ENCODE peak calls at places on chromosomes 2 and 18, in ten cellular contexts. X is HTR-8/SVneo; Y is smooth muscle cell of the brain vasculature; B is NCI-H2029; M is AG04450; V is A172; F is heart left ventricle; C is activated CD8-positive, alpha-beta memory T cell treated with anti-CD3 and anti-CD28 coated beads, Interleukin-2, amount 50 U/mL, for 4 hours; G is GM04504; O is pancreas. U is an unnamed sample.

GRCh38 chr2:121746071-121746578 is 9.3 kb upstream of the TSN start:
- DNase-seq in X (no peak), B (no peak), F (no peak), M (no peak), G (no peak), C (no peak), O (no peak), Y (no peak), V (no peak), U (peak)

GRCh38 chr2:102758433-102758832 is 3.4 kb upstream of the TMEM182 start:
- DNase-seq in F (no peak), V (no peak), Y (no peak), O (no peak), X (no peak), M (no peak), B (no peak), G (no peak), C (no peak), U (no peak)

GRCh38 chr2:27264753-27265535 is 2.1 kb upstream of the SLC30A3 start:
- DNase-seq in C (peak), G (no peak), M (no peak), O (peak), V (no peak), Y (no peak), X (peak), F (peak), B (peak), U (peak)

GRCh38 chr2:31476511-31477171 is 62.1 kb upstream of the XDH start:
- DNase-seq in G (no peak), C (no peak), B (no peak), X (no peak), Y (no peak), O (no peak), M (no peak), V (no peak), F (no peak), U (no peak)

GRCh38 chr2:198314559-198315153 is 510.3 kb downstream of the PLCL1 start:
- DNase-seq in V (peak), Y (peak), O (no peak), X (peak), B (no peak), F (no peak), C (no peak), M (peak), G (peak), U (peak)

GRCh38 chr18:75405341-75405740 is 22.2 kb downstream of the SMIM21 start:
- DNase-seq in G (no peak), V (no peak), X (no peak), B (no peak), M (no peak), Y (no peak), F (no peak), C (no peak), O (no peak), U (no peak)

GRCh38 chr18:31546476-31546875 is 45.2 kb upstream of the TTR start:
- DNase-seq in X (no peak), O (no peak), B (no peak), C (no peak), G (no peak), F (no peak), V (no peak), M (no peak), Y (no peak), U (no peak)

GRCh38 chr2:187329586-187329985 is 118.5 kb downstream of the CALCRL start:
- DNase-seq in V (no peak), G (no peak), M (no peak), B (no peak), Y (no peak), F (no peak), X (no peak), O (no peak), C (no peak), U (no peak)

GRCh38 chr2:231124833-231125232 is at the start of gene HTR2B:
- DNase-seq in F (no peak), G (no peak), O (no peak), B (no peak), C (no peak), Y (no peak), X (no peak), M (no peak), V (no peak), U (no peak)

GRCh38 chr2:127431408-127432023 is 13.3 kb downstream of the PROC start:
- DNase-seq in V (no peak), O (peak), Y (no peak), G (no peak), M (no peak), B (no peak), F (no peak), X (no peak), C (no peak), U (peak)